ENCODE peak calls at places on chromosomes 6 and 20, in seven cellular contexts. J, P, E, O, U, Y and V are unnamed samples.

GRCh38 chr20:23419995-23420901 is 1.0 kb downstream of the NAPB start:
- DNase-seq in P (no peak), O (no peak), E (peak; percentile 66), Y (peak; percentile 38), J (peak; percentile 76), U (peak; percentile 32), V (no peak)

GRCh38 chr6:105787747-105788146 is 298.4 kb upstream of the PRDM1 start:
- DNase-seq in Y (no peak), U (no peak), J (no peak), P (no peak), E (no peak), O (no peak), V (no peak)

GRCh38 chr20:59322813-59323469 is 22.5 kb downstream of the EDN3 start:
- DNase-seq in J (no peak), Y (no peak), E (no peak), O (no peak), P (no peak), U (no peak), V (no peak)

GRCh38 chr6:170295519-170296422 is 4.9 kb upstream of the DLL1 start:
- DNase-seq in Y (no peak), J (peak; percentile 61), O (no peak), E (no peak), U (no peak), P (peak; percentile 97), V (no peak)

GRCh38 chr6:134065706-134066105 is 13.3 kb upstream of the SLC2A12 start:
- DNase-seq in U (no peak), J (no peak), E (no peak), O (no peak), Y (no peak), P (peak; percentile 52), V (no peak)

GRCh38 chr20:62824476-62825287 is 7.8 kb downstream of the COL9A3 start:
- DNase-seq in E (no peak), J (peak; percentile 73), U (peak; percentile 47), P (peak; percentile 75), O (no peak), Y (no peak), V (no peak)

GRCh38 chr6:155121699-155122098 is 126.6 kb downstream of the TIAM2 start:
- DNase-seq in U (no peak), Y (no peak), O (no peak), E (no peak), J (no peak), P (peak; percentile 74), V (no peak)

GRCh38 chr20:37233471-37234253 is 28.0 kb downstream of the GHRH start:
- DNase-seq in Y (no peak), P (no peak), J (no peak), O (no peak), E (no peak), U (no peak), V (no peak)

GRCh38 chr6:77740380-77740779 is 87.5 kb downstream of the MEI4 start:
- DNase-seq in Y (peak; percentile 6), U (no peak), O (peak; percentile 6), J (peak; percentile 4), E (no peak), P (no peak), V (peak; percentile 4)

GRCh38 chr6:41629128-41629527 is 9.1 kb upstream of the MDFI start:
- DNase-seq in U (no peak), J (no peak), E (no peak), Y (no peak), P (no peak), O (no peak), V (no peak)

GRCh38 chr6:148497256-148497655 is 154.6 kb downstream of the SASH1 start:
- DNase-seq in Y (no peak), J (no peak), O (no peak), U (no peak), P (no peak), E (no peak), V (no peak)

GRCh38 chr20:13817342-13817741 is 32.5 kb downstream of the NDUFAF5 start:
- DNase-seq in J (no peak), U (no peak), E (no peak), Y (no peak), O (no peak), P (no peak), V (peak; percentile 4)

GRCh38 chr20:15584507-15584906 is 988.7 kb downstream of the KIF16B start:
- DNase-seq in O (no peak), E (no peak), J (no peak), U (no peak), P (peak; percentile 31), Y (no peak), V (no peak)

GRCh38 chr6:49764571-49765236 is 20.5 kb upstream of the CRISP3 start:
- DNase-seq in P (no peak), U (no peak), E (no peak), O (no peak), J (no peak), Y (no peak), V (no peak)

GRCh38 chr6:122770835-122771601 is 8.5 kb upstream of the FABP7 start:
- DNase-seq in O (no peak), Y (no peak), U (no peak), J (no peak), E (no peak), P (no peak), V (no peak)

GRCh38 chr6:42243046-42243445 is 25.4 kb upstream of the MRPS10 start:
- DNase-seq in U (no peak), O (no peak), J (no peak), E (no peak), P (no peak), Y (no peak), V (no peak)

GRCh38 chr6:121849477-121849876 is 414.0 kb downstream of the GJA1 start:
- DNase-seq in Y (no peak), J (peak; percentile 71), O (peak; percentile 71), E (peak; percentile 48), U (no peak), P (peak; percentile 83), V (peak; percentile 60)

GRCh38 chr6:140670013-140670412 is 1295.6 kb upstream of the CITED2 start:
- DNase-seq in E (no peak), J (no peak), U (no peak), O (peak; percentile 24), Y (no peak), P (no peak), V (no peak)

GRCh38 chr20:41178904-41179432 is 41.6 kb downstream of the PLCG1 start:
- DNase-seq in U (peak; percentile 8), Y (no peak), O (no peak), P (peak; percentile 24), J (no peak), E (peak; percentile 15), V (no peak)

GRCh38 chr6:25026723-25027122 is 91.0 kb upstream of the RIPOR2 start:
- DNase-seq in O (no peak), P (no peak), Y (no peak), E (no peak), J (no peak), U (no peak), V (no peak)

GRCh38 chr6:110575910-110576463 is 99.6 kb upstream of the SLC22A16 start:
- DNase-seq in O (no peak), J (no peak), Y (no peak), U (no peak), E (no peak), P (no peak), V (no peak)

GRCh38 chr6:40932366-40932765 is 106.7 kb downstream of the UNC5CL start:
- DNase-seq in E (no peak), Y (no peak), P (no peak), J (no peak), O (no peak), U (no peak), V (no peak)

GRCh38 chr6:43858161-43859153 is 88.4 kb downstream of the VEGFA start:
- DNase-seq in Y (no peak), U (no peak), P (no peak), E (no peak), J (no peak), O (no peak), V (no peak)

GRCh38 chr6:105210932-105211531 is 31.2 kb upstream of the POPDC3 start:
- DNase-seq in O (no peak), U (no peak), Y (no peak), P (no peak), J (no peak), E (no peak), V (no peak)

GRCh38 chr20:38833154-38833856 is 27.8 kb downstream of the PPP1R16B start:
- DNase-seq in E (no peak), U (no peak), J (no peak), O (no peak), Y (no peak), P (no peak), V (no peak)

GRCh38 chr6:36099872-36100483 is 30.3 kb upstream of the MAPK13 start:
- DNase-seq in P (no peak), Y (no peak), E (no peak), O (no peak), J (no peak), U (no peak), V (no peak)

GRCh38 chr6:1593286-1593957 is 16.3 kb upstream of the FOXC1 start:
- DNase-seq in O (no peak), J (no peak), U (no peak), P (no peak), E (no peak), Y (no peak), V (no peak)

GRCh38 chr6:105608711-105609374 is 206.0 kb upstream of the PREP start:
- DNase-seq in Y (peak; percentile 94), E (no peak), P (no peak), J (peak; percentile 61), O (peak; percentile 49), U (no peak), V (peak; percentile 85)

GRCh38 chr20:57210911-57211280 is 55.5 kb downstream of the BMP7 start:
- DNase-seq in U (no peak), E (no peak), P (no peak), Y (no peak), J (no peak), O (no peak), V (no peak)

GRCh38 chr20:53829706-53830521 is 236.3 kb upstream of the ZNF217 start:
- DNase-seq in Y (no peak), O (no peak), P (no peak), E (no peak), U (no peak), J (peak; percentile 17), V (peak; percentile 36)

GRCh38 chr6:37103169-37104039 is 66.5 kb upstream of the PIM1 start:
- DNase-seq in E (peak; percentile 79), U (no peak), O (no peak), J (peak; percentile 39), P (peak; percentile 54), Y (no peak), V (no peak)

GRCh38 chr6:52603000-52603795 is 26.3 kb upstream of the TRAM2 start:
- DNase-seq in O (peak; percentile 52), Y (no peak), U (no peak), E (no peak), J (peak; percentile 30), P (no peak), V (no peak)